ENCODE peak calls at places on chromosomes 12 and 14, in six cellular contexts. One of them, this sample, is unnamed.

GRCh38 chr14:44873536-44873935 is 88.2 kb downstream of the KLHL28 start:
- DNase-seq in AG10803: no peak
- DNase-seq in uterus: no peak
- DNase-seq in dermis blood vessel endothelial cell: no peak
- DNase-seq in T-helper 1 cell: no peak
- DNase-seq in amniotic stem cell: no peak
- DNase-seq in this sample: no peak

GRCh38 chr14:38623661-38624060 is 367.8 kb upstream of the CLEC14A start:
- DNase-seq in dermis blood vessel endothelial cell: no peak
- DNase-seq in uterus: no peak
- DNase-seq in amniotic stem cell: no peak
- DNase-seq in AG10803: peak
- DNase-seq in T-helper 1 cell: no peak
- DNase-seq in this sample: no peak

GRCh38 chr12:89348894-89349669 is 3.2 kb downstream of the DUSP6 start:
- DNase-seq in T-helper 1 cell: no peak
- DNase-seq in AG10803: no peak
- DNase-seq in dermis blood vessel endothelial cell: peak
- DNase-seq in uterus: no peak
- DNase-seq in amniotic stem cell: no peak
- DNase-seq in this sample: no peak

GRCh38 chr12:92020983-92021664 is 124.5 kb downstream of the BTG1 start:
- DNase-seq in amniotic stem cell: no peak
- DNase-seq in T-helper 1 cell: no peak
- DNase-seq in dermis blood vessel endothelial cell: no peak
- DNase-seq in AG10803: no peak
- DNase-seq in uterus: no peak
- DNase-seq in this sample: no peak

GRCh38 chr14:35425850-35426249 is 21.3 kb upstream of the NFKBIA start:
- DNase-seq in amniotic stem cell: no peak
- DNase-seq in dermis blood vessel endothelial cell: no peak
- DNase-seq in T-helper 1 cell: no peak
- DNase-seq in uterus: no peak
- DNase-seq in AG10803: no peak
- DNase-seq in this sample: no peak

GRCh38 chr12:16324772-16325171 is 22.7 kb upstream of the MGST1 start:
- DNase-seq in T-helper 1 cell: no peak
- DNase-seq in dermis blood vessel endothelial cell: no peak
- DNase-seq in amniotic stem cell: no peak
- DNase-seq in uterus: no peak
- DNase-seq in AG10803: no peak
- DNase-seq in this sample: no peak

GRCh38 chr14:102760485-102761193 is 16.6 kb upstream of the TRAF3 start:
- DNase-seq in uterus: no peak
- DNase-seq in T-helper 1 cell: no peak
- DNase-seq in AG10803: no peak
- DNase-seq in dermis blood vessel endothelial cell: no peak
- DNase-seq in amniotic stem cell: no peak
- DNase-seq in this sample: no peak

GRCh38 chr12:112839386-112839972 is 47.9 kb downstream of the RPH3A start:
- DNase-seq in AG10803: peak
- DNase-seq in dermis blood vessel endothelial cell: peak
- DNase-seq in amniotic stem cell: peak
- DNase-seq in uterus: no peak
- DNase-seq in T-helper 1 cell: no peak
- DNase-seq in this sample: no peak

GRCh38 chr14:69335421-69335820 is 62.7 kb downstream of the ERH start:
- DNase-seq in dermis blood vessel endothelial cell: no peak
- DNase-seq in T-helper 1 cell: no peak
- DNase-seq in uterus: no peak
- DNase-seq in amniotic stem cell: peak
- DNase-seq in AG10803: no peak
- DNase-seq in this sample: no peak

GRCh38 chr12:103160622-103161021 is 203.1 kb downstream of the ASCL1 start:
- DNase-seq in dermis blood vessel endothelial cell: no peak
- DNase-seq in uterus: no peak
- DNase-seq in AG10803: no peak
- DNase-seq in T-helper 1 cell: no peak
- DNase-seq in amniotic stem cell: no peak
- DNase-seq in this sample: no peak

GRCh38 chr12:88371416-88372183 is 208.7 kb downstream of the KITLG start:
- DNase-seq in amniotic stem cell: no peak
- DNase-seq in uterus: no peak
- DNase-seq in dermis blood vessel endothelial cell: no peak
- DNase-seq in AG10803: peak
- DNase-seq in T-helper 1 cell: no peak
- DNase-seq in this sample: no peak

GRCh38 chr12:83018063-83018462 is 331.4 kb downstream of the TMTC2 start:
- DNase-seq in AG10803: peak
- DNase-seq in T-helper 1 cell: no peak
- DNase-seq in amniotic stem cell: no peak
- DNase-seq in uterus: no peak
- DNase-seq in dermis blood vessel endothelial cell: no peak
- DNase-seq in this sample: no peak

GRCh38 chr12:66352197-66352596 is 49.9 kb downstream of the HELB start:
- DNase-seq in uterus: no peak
- DNase-seq in amniotic stem cell: no peak
- DNase-seq in T-helper 1 cell: no peak
- DNase-seq in dermis blood vessel endothelial cell: peak
- DNase-seq in AG10803: peak
- DNase-seq in this sample: no peak

GRCh38 chr12:24505366-24506025 is 443.4 kb downstream of the BCAT1 start:
- DNase-seq in uterus: no peak
- DNase-seq in AG10803: no peak
- DNase-seq in amniotic stem cell: no peak
- DNase-seq in dermis blood vessel endothelial cell: no peak
- DNase-seq in T-helper 1 cell: no peak
- DNase-seq in this sample: no peak

GRCh38 chr12:109714141-109714912 is 702 bp downstream of the FAM222A start:
- DNase-seq in uterus: peak
- DNase-seq in AG10803: peak
- DNase-seq in T-helper 1 cell: no peak
- DNase-seq in dermis blood vessel endothelial cell: peak
- DNase-seq in amniotic stem cell: no peak
- DNase-seq in this sample: peak

GRCh38 chr12:107079172-107080011 is 14.0 kb downstream of the CRY1 start:
- DNase-seq in AG10803: peak
- DNase-seq in uterus: no peak
- DNase-seq in T-helper 1 cell: no peak
- DNase-seq in dermis blood vessel endothelial cell: peak
- DNase-seq in amniotic stem cell: no peak
- DNase-seq in this sample: no peak

GRCh38 chr14:67241416-67242362 is at the start of gene PALS1:
- DNase-seq in amniotic stem cell: peak
- DNase-seq in AG10803: peak
- DNase-seq in T-helper 1 cell: no peak
- DNase-seq in dermis blood vessel endothelial cell: peak
- DNase-seq in uterus: no peak
- DNase-seq in this sample: peak

GRCh38 chr12:111578276-111578970 is 20.7 kb downstream of the ATXN2 start:
- DNase-seq in AG10803: peak
- DNase-seq in uterus: no peak
- DNase-seq in T-helper 1 cell: no peak
- DNase-seq in amniotic stem cell: no peak
- DNase-seq in dermis blood vessel endothelial cell: peak
- DNase-seq in this sample: no peak

GRCh38 chr12:32183646-32184045 is 77.0 kb downstream of the BICD1 start:
- DNase-seq in amniotic stem cell: no peak
- DNase-seq in T-helper 1 cell: no peak
- DNase-seq in uterus: no peak
- DNase-seq in dermis blood vessel endothelial cell: peak
- DNase-seq in AG10803: peak
- DNase-seq in this sample: no peak

GRCh38 chr12:52691076-52691764 is 11.0 kb upstream of the KRT1 start:
- DNase-seq in T-helper 1 cell: no peak
- DNase-seq in AG10803: no peak
- DNase-seq in dermis blood vessel endothelial cell: no peak
- DNase-seq in uterus: no peak
- DNase-seq in amniotic stem cell: no peak
- DNase-seq in this sample: peak

GRCh38 chr14:68941820-68942219 is 37.3 kb downstream of the ACTN1 start:
- DNase-seq in amniotic stem cell: peak
- DNase-seq in T-helper 1 cell: no peak
- DNase-seq in uterus: no peak
- DNase-seq in dermis blood vessel endothelial cell: peak
- DNase-seq in AG10803: peak
- DNase-seq in this sample: no peak

GRCh38 chr12:113345318-113345717 is 10.4 kb upstream of the SLC8B1 start:
- DNase-seq in dermis blood vessel endothelial cell: no peak
- DNase-seq in amniotic stem cell: no peak
- DNase-seq in AG10803: no peak
- DNase-seq in T-helper 1 cell: no peak
- DNase-seq in uterus: no peak
- DNase-seq in this sample: no peak

GRCh38 chr12:115543269-115543668 is 734.2 kb downstream of the MED13L start:
- DNase-seq in uterus: no peak
- DNase-seq in dermis blood vessel endothelial cell: no peak
- DNase-seq in T-helper 1 cell: no peak
- DNase-seq in amniotic stem cell: no peak
- DNase-seq in AG10803: no peak
- DNase-seq in this sample: no peak

GRCh38 chr12:89059721-89060120 is 292.6 kb downstream of the DUSP6 start:
- DNase-seq in AG10803: no peak
- DNase-seq in uterus: no peak
- DNase-seq in dermis blood vessel endothelial cell: peak
- DNase-seq in amniotic stem cell: no peak
- DNase-seq in T-helper 1 cell: no peak
- DNase-seq in this sample: no peak

GRCh38 chr12:104951759-104952509 is 6.2 kb downstream of the SLC41A2 start:
- DNase-seq in AG10803: no peak
- DNase-seq in T-helper 1 cell: no peak
- DNase-seq in dermis blood vessel endothelial cell: no peak
- DNase-seq in uterus: no peak
- DNase-seq in amniotic stem cell: no peak
- DNase-seq in this sample: no peak

This sample was measured in effector CD8-positive, alpha-beta T cell.